ENCODE peak calls at places on chromosomes 11 and 22, in eight cellular contexts. F is CD4-positive, alpha-beta memory T cell; Z is tibial nerve; S is brain microvascular endothelial cell; R is transverse colon; D is prostate gland; G is upper lobe of left lung; I is CD8-positive, alpha-beta T cell. O is an unnamed sample.

GRCh38 chr22:37659066-37659896 is 758 bp downstream of the PDXP start:
- DNase-seq in F (no peak), Z (no peak), S (no peak), R (peak), D (no peak), G (peak), I (no peak), O (no peak)

GRCh38 chr11:60972182-60973030 is 926 bp downstream of the CD6 start:
- DNase-seq in F (no peak), Z (no peak), S (no peak), R (no peak), D (no peak), G (no peak), I (peak), O (no peak)

GRCh38 chr11:29448246-29448877 is 568.5 kb downstream of the KCNA4 start:
- DNase-seq in F (no peak), Z (no peak), S (peak), R (no peak), D (no peak), G (no peak), I (no peak), O (no peak)

GRCh38 chr11:73800407-73800806 is 12.7 kb downstream of the MRPL48 start:
- DNase-seq in F (no peak), Z (no peak), S (no peak), R (no peak), D (no peak), G (no peak), I (no peak), O (no peak)

GRCh38 chr11:613369-613968 is 2.3 kb downstream of the IRF7 start:
- DNase-seq in F (peak), Z (peak), S (peak), R (peak), D (peak), G (peak), I (peak), O (no peak)

GRCh38 chr11:2433106-2433925 is 11.0 kb downstream of the TRPM5 start:
- DNase-seq in F (no peak), Z (no peak), S (no peak), R (no peak), D (no peak), G (peak), I (no peak), O (no peak)

GRCh38 chr11:95764267-95764898 is 25.2 kb downstream of the FAM76B start:
- DNase-seq in F (peak), Z (no peak), S (no peak), R (no peak), D (no peak), G (no peak), I (no peak), O (no peak)

GRCh38 chr11:12282676-12283075 is 94.7 kb upstream of the PARVA start:
- DNase-seq in F (no peak), Z (no peak), S (no peak), R (no peak), D (no peak), G (no peak), I (no peak), O (no peak)

GRCh38 chr22:27512283-27512761 is 289.2 kb downstream of the MN1 start:
- DNase-seq in F (no peak), Z (peak), S (peak), R (peak), D (peak), G (no peak), I (no peak), O (no peak)

GRCh38 chr11:7490054-7490453 is 4.7 kb downstream of the OLFML1 start:
- DNase-seq in F (no peak), Z (no peak), S (peak), R (no peak), D (no peak), G (no peak), I (no peak), O (no peak)

GRCh38 chr11:7892059-7892699 is 38.9 kb downstream of the OR10A6 start:
- DNase-seq in F (no peak), Z (no peak), S (peak), R (no peak), D (no peak), G (no peak), I (no peak), O (no peak)

GRCh38 chr11:57324154-57324885 is 432 bp downstream of the TNKS1BP1 start:
- DNase-seq in F (no peak), Z (no peak), S (peak), R (peak), D (peak), G (peak), I (no peak), O (no peak)

DNA sequence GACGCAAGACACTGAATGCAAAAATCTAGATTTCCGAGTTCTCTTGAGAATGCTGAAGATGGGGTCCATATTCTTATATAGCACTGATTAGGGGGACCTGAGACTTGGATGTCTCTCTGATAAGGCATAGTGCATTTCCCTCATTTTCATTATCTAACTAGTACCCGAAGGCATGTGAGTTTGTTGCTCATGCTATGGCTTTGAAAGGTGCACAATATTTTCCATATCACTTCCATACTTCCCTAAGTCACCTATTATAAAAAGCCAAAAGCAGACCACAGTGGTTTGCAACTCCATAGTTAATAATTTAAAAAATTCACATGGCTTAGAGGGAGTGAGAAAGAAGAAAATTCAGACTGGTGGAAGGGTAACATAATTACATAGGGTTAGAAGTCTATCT is 1.7 kb downstream of the BTBD10 start:
- DNase-seq in F (no peak), Z (no peak), S (no peak), R (no peak), D (no peak), G (no peak), I (no peak), O (no peak)
- H3K27ac ChIP-seq in F (no peak), Z (no peak), S (no peak), R (no peak), D (no peak), G (no peak), I (no peak), O (no peak)

GRCh38 chr11:129374081-129374992 is 1.3 kb upstream of the BARX2 start:
- DNase-seq in F (no peak), Z (no peak), S (no peak), R (peak), D (no peak), G (peak), I (no peak), O (no peak)
- H3K27ac ChIP-seq in F (no peak), Z (no peak), S (no peak), R (peak), D (no peak), G (no peak), I (no peak), O (no peak)

GRCh38 chr22:46636221-46637002 is 16.2 kb downstream of the GRAMD4 start:
- DNase-seq in F (no peak), Z (no peak), S (no peak), R (no peak), D (no peak), G (peak), I (no peak), O (no peak)
- H3K27ac ChIP-seq in F (no peak), Z (peak), S (no peak), R (peak), D (no peak), G (no peak), I (no peak), O (no peak)

GRCh38 chr11:46290598-46291309 is 13.3 kb downstream of the CREB3L1 start:
- DNase-seq in F (no peak), Z (peak), S (peak), R (peak), D (peak), G (no peak), I (no peak), O (no peak)
- H3K27ac ChIP-seq in F (no peak), Z (peak), S (peak), R (peak), D (peak), G (peak), I (no peak), O (no peak)

DNA sequence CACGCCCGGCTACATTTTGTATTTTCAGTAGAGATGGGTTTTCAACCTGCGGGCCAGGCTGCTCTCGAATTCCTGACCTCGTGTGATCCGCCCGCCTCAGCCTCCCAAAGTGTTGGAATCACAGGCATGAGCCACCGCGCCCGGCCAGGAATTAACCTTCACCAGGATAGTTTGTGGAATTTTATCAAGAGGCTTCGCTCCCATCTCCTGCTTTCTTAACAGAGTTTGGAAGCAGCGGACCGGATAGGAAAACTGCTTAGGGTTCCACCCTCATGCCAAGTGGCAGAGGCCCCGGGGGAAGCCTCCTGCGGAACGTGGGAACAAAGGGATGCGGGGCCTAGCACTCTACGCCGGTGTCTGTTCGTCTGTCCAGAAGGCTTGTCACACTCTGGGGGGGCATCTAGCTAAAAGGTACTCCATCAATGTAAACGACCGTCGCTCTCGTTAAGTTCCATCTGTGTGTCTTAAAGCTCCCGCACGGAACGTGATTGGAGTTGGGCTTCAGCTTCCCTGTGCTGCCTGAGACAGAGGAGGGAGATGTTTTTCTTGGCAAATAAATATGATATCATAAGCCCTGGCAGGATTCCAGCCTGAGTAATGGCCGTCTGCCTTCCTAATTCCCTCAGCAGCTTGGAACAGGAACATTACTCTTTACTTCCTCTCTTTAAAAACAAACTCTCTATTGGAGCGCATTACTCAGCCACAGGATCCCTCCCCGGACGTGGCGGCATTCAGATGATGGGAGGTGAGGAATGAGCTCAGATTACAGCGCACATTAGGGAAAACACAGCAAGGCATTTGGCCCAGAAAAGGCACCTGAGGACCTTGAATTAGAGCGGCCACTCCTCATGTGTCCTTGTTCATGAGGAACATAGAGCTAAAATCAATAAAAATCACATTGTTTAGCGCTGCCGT is 230.2 kb downstream of the ST3GAL4 start:
- DNase-seq in F (no peak), Z (peak), S (peak), R (peak), D (peak), G (no peak), I (no peak), O (no peak)
- H3K27ac ChIP-seq in F (no peak), Z (peak), S (peak), R (no peak), D (no peak), G (no peak), I (no peak), O (no peak)

DNA sequence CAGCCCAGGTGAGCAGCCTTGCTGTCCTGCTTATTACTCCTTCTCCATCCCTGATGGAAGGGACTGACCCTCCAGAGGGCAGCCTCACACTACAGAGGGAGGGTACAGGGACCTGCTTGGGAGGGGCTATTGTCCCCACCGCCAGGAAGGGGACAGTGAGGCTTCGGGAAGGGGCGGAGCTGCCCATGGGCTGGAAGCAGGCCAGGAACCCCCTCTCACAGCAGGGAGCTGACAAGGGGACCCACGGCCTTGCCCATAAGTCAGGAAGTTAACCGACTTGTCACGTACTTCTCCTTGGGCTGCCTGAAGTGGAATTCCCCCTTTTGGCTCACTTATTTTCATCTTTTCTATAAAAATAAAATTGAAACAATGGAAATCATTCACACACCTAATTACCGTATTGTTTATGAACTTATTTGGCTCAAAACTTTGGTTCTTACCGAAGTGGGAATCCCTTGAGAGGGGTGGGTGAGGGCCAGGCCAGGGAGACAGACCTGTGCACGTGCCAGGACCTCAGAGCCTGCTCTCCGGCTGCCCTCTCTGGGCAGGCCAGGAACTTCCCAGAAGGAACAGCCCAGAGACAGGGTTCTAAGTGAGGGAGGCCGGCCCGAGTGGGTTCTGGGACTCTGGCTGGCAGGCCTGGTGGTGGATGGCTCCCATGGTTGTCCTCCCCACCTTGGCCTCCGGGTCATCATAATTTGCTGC is 5.8 kb downstream of the MGAT3 start:
- DNase-seq in F (no peak), Z (no peak), S (no peak), R (no peak), D (no peak), G (no peak), I (no peak), O (no peak)
- H3K27ac ChIP-seq in F (no peak), Z (peak), S (no peak), R (no peak), D (no peak), G (peak), I (no peak), O (peak)

O was measured in caudate nucleus.